ENCODE peak calls at places on chromosome 20, in four cellular contexts. E is aorta; G is HFFc6; F is activated CD8-positive, alpha-beta memory T cell treated with anti-CD3 and anti-CD28 coated beads, Interleukin-2, amount 50 U/mL, for 4 hours. K is an unnamed sample.

GRCh38 chr20:25600632-25601031 is 15.3 kb upstream of the NINL start:
- DNase-seq in G (no peak), F (no peak), E (no peak), K (no peak)

GRCh38 chr20:41782730-41783406 is 164.7 kb upstream of the CHD6 start:
- DNase-seq in G (no peak), E (no peak), F (no peak), K (no peak)

GRCh38 chr20:3011752-3012151 is 31.7 kb upstream of the GNRH2 start:
- DNase-seq in G (no peak), E (no peak), F (no peak), K (no peak)

GRCh38 chr20:53706008-53706481 is 112.4 kb upstream of the ZNF217 start:
- DNase-seq in G (no peak), F (no peak), E (no peak), K (no peak)

GRCh38 chr20:35012227-35013069 is 56.8 kb downstream of the MYH7B start:
- DNase-seq in F (no peak), G (no peak), E (no peak), K (no peak)

GRCh38 chr20:45814314-45814713 is 1.9 kb downstream of the UBE2C start:
- DNase-seq in F (no peak), E (no peak), G (no peak), K (no peak)

GRCh38 chr20:15063077-15063476 is 725.7 kb upstream of the FLRT3 start:
- DNase-seq in E (no peak), F (no peak), G (no peak), K (no peak)

GRCh38 chr20:2751868-2752630 is 48.4 kb downstream of the CPXM1 start:
- DNase-seq in G (no peak), E (no peak), F (peak), K (peak)

GRCh38 chr20:57680131-57680716 is 29.6 kb downstream of the PMEPA1 start:
- DNase-seq in G (no peak), E (no peak), F (no peak), K (peak)

GRCh38 chr20:21398109-21398480 is 769 bp upstream of the NKX2-4 start:
- DNase-seq in G (no peak), F (no peak), E (no peak), K (no peak)

GRCh38 chr20:10668677-10669368 is 5.0 kb downstream of the JAG1 start:
- DNase-seq in F (no peak), E (no peak), G (no peak), K (no peak)

GRCh38 chr20:1569417-1569861 is 11.9 kb upstream of the SIRPD start:
- DNase-seq in G (peak), E (peak), F (no peak), K (peak)

GRCh38 chr20:8720089-8720488 is 348.8 kb upstream of the PLCB4 start:
- DNase-seq in F (no peak), G (no peak), E (no peak), K (no peak)

GRCh38 chr20:13822459-13822858 is 37.6 kb downstream of the NDUFAF5 start:
- DNase-seq in G (no peak), F (no peak), E (no peak), K (no peak)

GRCh38 chr20:41609476-41609875 is 8.7 kb downstream of the CHD6 start:
- DNase-seq in G (no peak), F (no peak), E (no peak), K (no peak)